ENCODE peak calls at places on chromosomes 3 and 15, in nine cellular contexts. U is ovary, S is left ventricle myocardium inferior, P is breast epithelium, F is lower lobe of right lung, K is fibroblast of lung, R is heart right ventricle, L is transverse colon, Z is psoas muscle. Y is an unnamed sample.

GRCh38 chr15:98547741-98548166 is 100.6 kb upstream of the IGF1R start:
- DNase-seq in U (no peak), S (no peak), P (no peak), F (peak; percentile 52), K (peak; percentile 83), R (peak; percentile 9), L (peak; percentile 11), Z (peak; percentile 79), Y (no peak)

GRCh38 chr3:62462097-62462789 is 88.9 kb upstream of the FEZF2 start:
- DNase-seq in U (no peak), S (no peak), P (no peak), F (no peak), K (no peak), R (no peak), L (no peak), Z (no peak), Y (no peak)

GRCh38 chr15:98174286-98174685 is 213.8 kb downstream of the ARRDC4 start:
- DNase-seq in U (no peak), S (no peak), P (no peak), F (no peak), K (no peak), R (no peak), L (peak; percentile 11), Z (no peak), Y (no peak)

GRCh38 chr3:23239181-23240068 is 36.3 kb downstream of the UBE2E2 start:
- DNase-seq in U (no peak), S (no peak), P (no peak), F (no peak), K (no peak), R (no peak), L (no peak), Z (no peak), Y (no peak)

GRCh38 chr15:43777293-43777819 is 590 bp upstream of the ELL3 start:
- DNase-seq in U (peak; percentile 80), S (peak; percentile 77), P (peak; percentile 69), F (peak; percentile 88), K (peak; percentile 70), R (peak; percentile 69), L (peak; percentile 87), Z (peak; percentile 87), Y (peak; percentile 89)

GRCh38 chr3:43223670-43224364 is 62.5 kb upstream of the SNRK start:
- DNase-seq in U (no peak), S (no peak), P (no peak), F (no peak), K (peak; percentile 53), R (no peak), L (no peak), Z (no peak), Y (no peak)

GRCh38 chr3:103158183-103158582 is 723.4 kb downstream of the ZPLD1 start:
- DNase-seq in U (no peak), S (no peak), P (no peak), F (no peak), K (no peak), R (no peak), L (no peak), Z (no peak), Y (no peak)

GRCh38 chr15:31302029-31302657 is 24.5 kb upstream of the KLF13 start:
- DNase-seq in U (no peak), S (no peak), P (no peak), F (no peak), K (no peak), R (peak; percentile 3), L (no peak), Z (no peak), Y (peak; percentile 1)

GRCh38 chr3:148126962-148127361 is 570.7 kb upstream of the AGTR1 start:
- DNase-seq in U (no peak), S (no peak), P (no peak), F (no peak), K (no peak), R (no peak), L (no peak), Z (no peak), Y (no peak)

GRCh38 chr3:185341616-185342457 is 21.1 kb upstream of the MAP3K13 start:
- DNase-seq in U (no peak), S (no peak), P (no peak), F (no peak), K (no peak), R (no peak), L (no peak), Z (no peak), Y (peak; percentile 88)

GRCh38 chr3:185152433-185153169 is at the start of gene C3orf70:
- DNase-seq in U (peak; percentile 80), S (peak; percentile 75), P (no peak), F (peak; percentile 61), K (peak; percentile 58), R (peak; percentile 67), L (peak; percentile 69), Z (peak; percentile 75), Y (peak; percentile 40)

GRCh38 chr3:4744405-4745239 is 234.6 kb upstream of the BHLHE40 start:
- DNase-seq in U (no peak), S (no peak), P (no peak), F (no peak), K (peak; percentile 56), R (no peak), L (no peak), Z (no peak), Y (no peak)

GRCh38 chr3:152300029-152300764 is 31.5 kb downstream of the MBNL1 start:
- DNase-seq in U (no peak), S (no peak), P (no peak), F (no peak), K (no peak), R (no peak), L (no peak), Z (no peak), Y (no peak)
- H3K4me1 ChIP-seq in U (peaks cover 5% of the 10 kb centered on the region), S (peaks cover 100% of the 10 kb centered on the region), P (peaks cover 11% of the 10 kb centered on the region), F (peaks cover 95% of the 10 kb centered on the region), K (peaks cover 32% of the 10 kb centered on the region), R (peaks cover 9% of the 10 kb centered on the region), L (peaks cover 65% of the 10 kb centered on the region), Z (peaks cover 53% of the 10 kb centered on the region), Y (peaks cover 92% of the 10 kb centered on the region)

GRCh38 chr3:196661400-196661799 is 21.9 kb downstream of the NRROS start:
- DNase-seq in U (no peak), S (no peak), P (no peak), F (no peak), K (no peak), R (no peak), L (no peak), Z (no peak), Y (no peak)
- TF ChIP-seq CTCF in U (no peak), S (no peak), P (no peak), F (no peak), K (no peak), R (no peak), L (no peak), Z (no peak), Y (no peak)

DNA sequence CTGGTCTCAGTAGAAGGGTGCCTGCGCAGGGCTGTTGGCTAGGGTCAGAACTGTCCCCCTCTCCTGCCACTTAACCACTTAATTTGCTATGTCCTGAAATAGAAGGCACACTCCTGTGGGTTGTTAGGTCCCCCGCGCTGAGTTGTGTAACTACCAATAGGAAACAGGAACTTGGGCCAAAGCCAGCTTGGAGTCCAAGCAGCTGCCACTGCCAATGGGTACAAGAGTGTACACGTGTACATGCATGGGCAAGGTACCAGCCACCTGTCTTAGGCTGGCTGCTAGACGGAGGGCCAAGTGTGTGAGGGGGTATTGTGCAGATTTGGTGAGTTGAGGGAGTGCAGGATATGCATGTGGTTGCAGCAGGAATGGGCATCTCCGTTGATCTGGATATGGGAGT is 29.7 kb upstream of the POLG start:
- DNase-seq in U (no peak), S (no peak), P (no peak), F (peak; percentile 61), K (no peak), R (no peak), L (peak; percentile 19), Z (no peak), Y (peak; percentile 30)
- H3K27me3 ChIP-seq in U (no peaks in the 10 kb centered on the region), S (peaks cover 100% of the 10 kb centered on the region), P (peaks cover 41% of the 10 kb centered on the region), F (peaks cover 100% of the 10 kb centered on the region), K (peaks cover 90% of the 10 kb centered on the region), R (peaks cover 100% of the 10 kb centered on the region), L (peaks cover 100% of the 10 kb centered on the region), Z (peaks cover 100% of the 10 kb centered on the region), Y (peaks cover 100% of the 10 kb centered on the region)

DNA sequence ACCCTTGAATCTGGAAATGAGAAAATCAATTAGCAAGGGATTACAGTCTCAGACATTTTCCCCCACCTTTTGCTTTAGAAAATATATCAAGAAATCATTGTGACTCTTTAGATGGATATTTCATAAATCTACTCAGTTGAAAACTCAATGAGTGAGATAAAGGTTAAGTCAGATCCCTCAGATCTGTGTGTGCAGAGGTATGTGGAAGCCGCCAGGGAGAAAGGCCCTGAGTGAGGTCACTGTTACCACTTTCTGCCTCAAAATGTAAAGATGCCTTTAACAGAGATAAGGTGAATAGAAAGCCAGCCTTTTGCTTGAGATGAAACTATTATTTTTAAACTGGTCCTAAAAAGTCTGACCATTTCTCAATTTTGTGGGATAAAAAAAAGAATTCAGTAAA is 225.6 kb upstream of the HES1 start:
- DNase-seq in U (no peak), S (no peak), P (no peak), F (no peak), K (no peak), R (no peak), L (no peak), Z (no peak), Y (no peak)
- H3K4me1 ChIP-seq in U (peaks cover 7% of the 10 kb centered on the region), S (peaks cover 10% of the 10 kb centered on the region), P (no peaks in the 10 kb centered on the region), F (peaks cover 50% of the 10 kb centered on the region), K (no peaks in the 10 kb centered on the region), R (no peaks in the 10 kb centered on the region), L (peaks cover 5% of the 10 kb centered on the region), Z (no peaks in the 10 kb centered on the region), Y (no peaks in the 10 kb centered on the region)

GRCh38 chr3:189272500-189273119 is 100.8 kb downstream of the TPRG1 start:
- DNase-seq in U (no peak), S (no peak), P (no peak), F (no peak), K (peak; percentile 5), R (no peak), L (no peak), Z (no peak), Y (no peak)
- TF ChIP-seq CTCF in U (no peak), S (no peak), P (peak; percentile 21), F (peak; percentile 8), K (peak; percentile 14), R (peak; percentile 8), L (peak; percentile 11), Z (peak; percentile 18), Y (peak; percentile 33)

GRCh38 chr3:101829066-101829830 is 20.1 kb upstream of the NFKBIZ start:
- DNase-seq in U (peak; percentile 62), S (peak; percentile 67), P (peak; percentile 78), F (no peak), K (peak; percentile 79), R (peak; percentile 85), L (peak; percentile 66), Z (peak; percentile 68), Y (peak; percentile 75)
- H3K27me3 ChIP-seq in U (no peaks in the 10 kb centered on the region), S (no peaks in the 10 kb centered on the region), P (no peaks in the 10 kb centered on the region), F (no peaks in the 10 kb centered on the region), K (no peaks in the 10 kb centered on the region), R (no peaks in the 10 kb centered on the region), L (no peaks in the 10 kb centered on the region), Z (no peaks in the 10 kb centered on the region), Y (no peaks in the 10 kb centered on the region)

Y was measured in adrenal gland.